ENCODE peak calls at places on chromosomes 11 and 22, in seven cellular contexts. K is NCI-H460, D is fibroblast of lung, B is A673, E is left colon, F is GM20000, Z is anterior cingulate cortex. A is an unnamed sample.

GRCh38 chr11:69975822-69976221 is 102.3 kb upstream of the ANO1 start:
- DNase-seq in K (no peak), D (no peak), B (no peak), E (no peak), F (no peak), Z (no peak), A (no peak)

GRCh38 chr11:16154715-16155396 is 201.5 kb downstream of the SOX6 start:
- DNase-seq in K (no peak), D (no peak), B (peak; percentile 39), E (no peak), F (no peak), Z (no peak), A (no peak)

GRCh38 chr11:112082729-112083128 is 3.8 kb downstream of the TIMM8B start:
- DNase-seq in K (no peak), D (peak; percentile 54), B (no peak), E (no peak), F (no peak), Z (no peak), A (no peak)

GRCh38 chr11:27858901-27859300 is 158.6 kb upstream of the BDNF start:
- DNase-seq in K (no peak), D (no peak), B (no peak), E (no peak), F (no peak), Z (no peak), A (no peak)

GRCh38 chr22:38310518-38311330 is 6.5 kb downstream of the CSNK1E start:
- DNase-seq in K (no peak), D (no peak), B (no peak), E (peak; percentile 26), F (no peak), Z (no peak), A (no peak)

GRCh38 chr11:82996966-82997606 is 74.6 kb downstream of the RAB30 start:
- DNase-seq in K (no peak), D (no peak), B (no peak), E (peak; percentile 58), F (peak; percentile 61), Z (no peak), A (peak; percentile 52)

GRCh38 chr11:975824-976223 is 50.2 kb downstream of the AP2A2 start:
- DNase-seq in K (no peak), D (peak; percentile 57), B (peak; percentile 62), E (no peak), F (no peak), Z (no peak), A (peak; percentile 38)

GRCh38 chr11:64629796-64630562 is 39.0 kb downstream of the SLC22A12 start:
- DNase-seq in K (no peak), D (no peak), B (peak; percentile 37), E (peak; percentile 30), F (no peak), Z (no peak), A (no peak)

GRCh38 chr11:19970944-19971343 is 189.3 kb downstream of the DBX1 start:
- DNase-seq in K (no peak), D (no peak), B (no peak), E (no peak), F (no peak), Z (no peak), A (no peak)

GRCh38 chr11:133277886-133278285 is 254.4 kb downstream of the OPCML start:
- DNase-seq in K (no peak), D (no peak), B (no peak), E (no peak), F (no peak), Z (no peak), A (no peak)

GRCh38 chr22:42887523-42888507 is 30.7 kb upstream of the ARFGAP3 start:
- DNase-seq in K (no peak), D (no peak), B (no peak), E (peak; percentile 80), F (no peak), Z (no peak), A (no peak)

GRCh38 chr11:107018902-107019493 is 722 bp upstream of the GUCY1A2 start:
- DNase-seq in K (peak; percentile 53), D (peak; percentile 75), B (peak; percentile 78), E (peak; percentile 23), F (peak; percentile 73), Z (peak; percentile 37), A (no peak)

GRCh38 chr11:76592025-76592914 is 78.3 kb downstream of the LRRC32 start:
- DNase-seq in K (no peak), D (no peak), B (no peak), E (peak; percentile 64), F (no peak), Z (no peak), A (no peak)

GRCh38 chr22:20427945-20428417 is 9.6 kb downstream of the SCARF2 start:
- DNase-seq in K (no peak), D (no peak), B (no peak), E (no peak), F (no peak), Z (no peak), A (no peak)

GRCh38 chr11:19777032-19777341 is 64.3 kb downstream of the NAV2 start:
- DNase-seq in K (no peak), D (no peak), B (no peak), E (peak; percentile 60), F (peak; percentile 70), Z (no peak), A (no peak)

GRCh38 chr11:17978553-17979287 is 34.1 kb downstream of the SERGEF start:
- DNase-seq in K (peak; percentile 28), D (peak; percentile 56), B (peak; percentile 47), E (peak; percentile 57), F (peak; percentile 51), Z (no peak), A (peak; percentile 26)

GRCh38 chr11:79182794-79183193 is 258.0 kb downstream of the TENM4 start:
- DNase-seq in K (no peak), D (peak; percentile 87), B (no peak), E (no peak), F (no peak), Z (no peak), A (no peak)

GRCh38 chr11:67126986-67127385 is 7.9 kb downstream of the KDM2A start:
- DNase-seq in K (no peak), D (no peak), B (no peak), E (no peak), F (no peak), Z (no peak), A (no peak)